ENCODE peak calls at places on chromosome 15, in nine cellular contexts. R, D, H, J, W, S, L, G and M are unnamed samples.

GRCh38 chr15:73682597-73683090 is 1.5 kb upstream of the CD276 start:
- DNase-seq in R (no peak), D (peak; percentile 53), H (no peak), J (no peak), W (no peak), S (no peak), L (no peak), G (no peak), M (no peak)

GRCh38 chr15:22887157-22887951 is 48.9 kb downstream of the NIPA2 start:
- DNase-seq in R (peak; percentile 92), D (no peak), H (no peak), J (no peak), W (no peak), S (no peak), L (no peak), G (peak; percentile 83), M (peak; percentile 82)

GRCh38 chr15:95284933-95285401 is 1045.5 kb upstream of the NR2F2 start:
- DNase-seq in R (peak; percentile 48), D (no peak), H (peak; percentile 8), J (no peak), W (no peak), S (no peak), L (no peak), G (peak; percentile 35), M (no peak)

GRCh38 chr15:51724673-51725072 is 12.8 kb downstream of the LYSMD2 start:
- DNase-seq in R (no peak), D (no peak), H (no peak), J (no peak), W (no peak), S (no peak), L (no peak), G (no peak), M (no peak)

GRCh38 chr15:101439920-101440319 is 49.6 kb downstream of the PCSK6 start:
- DNase-seq in R (peak; percentile 79), D (no peak), H (no peak), J (no peak), W (no peak), S (no peak), L (no peak), G (no peak), M (peak; percentile 41)

GRCh38 chr15:80160570-80161156 is 7.9 kb downstream of the FAH start:
- DNase-seq in R (peak; percentile 96), D (no peak), H (no peak), J (no peak), W (no peak), S (no peak), L (peak; percentile 28), G (peak; percentile 94), M (peak; percentile 84)

GRCh38 chr15:66825731-66826130 is 123.7 kb downstream of the SMAD6 start:
- DNase-seq in R (no peak), D (no peak), H (no peak), J (no peak), W (no peak), S (no peak), L (no peak), G (no peak), M (no peak)

GRCh38 chr15:70212963-70213315 is 115.2 kb upstream of the TLE3 start:
- DNase-seq in R (no peak), D (no peak), H (no peak), J (no peak), W (no peak), S (no peak), L (no peak), G (no peak), M (no peak)

GRCh38 chr15:38002883-38003477 is 68.5 kb downstream of the TMCO5A start:
- DNase-seq in R (peak; percentile 87), D (no peak), H (peak; percentile 3), J (peak; percentile 65), W (no peak), S (no peak), L (peak; percentile 52), G (peak; percentile 68), M (peak; percentile 53)

GRCh38 chr15:74790080-74790916 is 8.4 kb downstream of the CSK start:
- DNase-seq in R (peak; percentile 77), D (no peak), H (no peak), J (no peak), W (peak; percentile 30), S (no peak), L (peak; percentile 63), G (peak; percentile 94), M (peak; percentile 72)

GRCh38 chr15:70196314-70197291 is 98.9 kb upstream of the TLE3 start:
- DNase-seq in R (no peak), D (no peak), H (peak; percentile 96), J (no peak), W (peak; percentile 36), S (peak; percentile 11), L (no peak), G (peak; percentile 92), M (peak; percentile 96)

GRCh38 chr15:38325290-38325990 is 72.8 kb downstream of the SPRED1 start:
- DNase-seq in R (no peak), D (no peak), H (no peak), J (no peak), W (no peak), S (no peak), L (no peak), G (no peak), M (no peak)

GRCh38 chr15:78830514-78831228 is 19.4 kb upstream of the ADAMTS7 start:
- DNase-seq in R (no peak), D (peak; percentile 71), H (no peak), J (no peak), W (no peak), S (no peak), L (no peak), G (no peak), M (no peak)

GRCh38 chr15:45919806-45920205 is 285.0 kb downstream of the SQOR start:
- DNase-seq in R (peak; percentile 65), D (no peak), H (no peak), J (peak; percentile 93), W (no peak), S (no peak), L (no peak), G (peak; percentile 68), M (peak; percentile 92)

GRCh38 chr15:79408041-79408440 is 24.1 kb upstream of the MINAR1 start:
- DNase-seq in R (peak; percentile 18), D (no peak), H (no peak), J (no peak), W (no peak), S (no peak), L (no peak), G (no peak), M (no peak)

GRCh38 chr15:40766906-40767837 is 2.6 kb upstream of the C15orf62 start:
- DNase-seq in R (peak; percentile 59), D (no peak), H (no peak), J (no peak), W (no peak), S (no peak), L (no peak), G (peak; percentile 78), M (peak; percentile 81)

GRCh38 chr15:72117448-72117697 is 577 bp downstream of the MYO9A start:
- DNase-seq in R (peak; percentile 91), D (no peak), H (no peak), J (no peak), W (peak; percentile 54), S (peak; percentile 59), L (no peak), G (peak; percentile 83), M (peak; percentile 46)

GRCh38 chr15:83422541-83422940 is 24.6 kb upstream of the SH3GL3 start:
- DNase-seq in R (no peak), D (no peak), H (no peak), J (no peak), W (no peak), S (no peak), L (no peak), G (no peak), M (no peak)

GRCh38 chr15:73650387-73651126 is 17.4 kb upstream of the NPTN start:
- DNase-seq in R (peak; percentile 75), D (no peak), H (no peak), J (no peak), W (no peak), S (no peak), L (no peak), G (peak; percentile 26), M (peak; percentile 11)

GRCh38 chr15:100596792-100597191 is 5.2 kb downstream of the LINS1 start:
- DNase-seq in R (no peak), D (peak; percentile 98), H (no peak), J (no peak), W (peak; percentile 89), S (peak; percentile 93), L (no peak), G (no peak), M (no peak)

GRCh38 chr15:40241305-40242215 is 2.7 kb downstream of the PAK6 start:
- DNase-seq in R (no peak), D (peak; percentile 47), H (no peak), J (no peak), W (no peak), S (no peak), L (no peak), G (no peak), M (no peak)

GRCh38 chr15:92662797-92663196 is 7.2 kb upstream of the FAM174B start:
- DNase-seq in R (no peak), D (no peak), H (no peak), J (no peak), W (no peak), S (no peak), L (no peak), G (no peak), M (no peak)

GRCh38 chr15:39486546-39487081 is 94.3 kb upstream of the THBS1 start:
- DNase-seq in R (no peak), D (no peak), H (no peak), J (no peak), W (no peak), S (no peak), L (no peak), G (no peak), M (no peak)

GRCh38 chr15:100123611-100124010 is 218.2 kb downstream of the ADAMTS17 start:
- DNase-seq in R (no peak), D (no peak), H (no peak), J (no peak), W (no peak), S (no peak), L (no peak), G (peak; percentile 62), M (peak; percentile 25)

GRCh38 chr15:85762756-85763127 is 32.0 kb downstream of the KLHL25 start:
- DNase-seq in R (no peak), D (no peak), H (no peak), J (no peak), W (no peak), S (no peak), L (no peak), G (no peak), M (no peak)

GRCh38 chr15:88243895-88244787 is 12.4 kb downstream of the NTRK3 start:
- DNase-seq in R (peak; percentile 20), D (no peak), H (no peak), J (peak; percentile 7), W (no peak), S (no peak), L (no peak), G (peak; percentile 12), M (peak; percentile 37)